ENCODE peak calls at places on chromosomes 16 and 17, in six cellular contexts. One of them, this sample, is unnamed.

GRCh38 chr17:16417896-16418683 is 2.7 kb downstream of the TRPV2 start:
- DNase-seq in aorta: no peak
- DNase-seq in psoas muscle: no peak
- DNase-seq in NCI-H1105: no peak
- DNase-seq in IMR-90: peak
- DNase-seq in left colon: no peak
- DNase-seq in this sample: no peak

GRCh38 chr16:75236232-75236631 is 15.2 kb downstream of the BCAR1 start:
- DNase-seq in left colon: no peak
- DNase-seq in aorta: no peak
- DNase-seq in psoas muscle: no peak
- DNase-seq in NCI-H1105: no peak
- DNase-seq in IMR-90: no peak
- DNase-seq in this sample: no peak

GRCh38 chr16:2753523-2754020 is 1.1 kb downstream of the SRRM2 start:
- DNase-seq in left colon: no peak
- DNase-seq in psoas muscle: no peak
- DNase-seq in NCI-H1105: no peak
- DNase-seq in aorta: no peak
- DNase-seq in IMR-90: no peak
- DNase-seq in this sample: no peak

GRCh38 chr17:39928868-39929651 is 1.5 kb downstream of the LRRC3C start:
- DNase-seq in NCI-H1105: no peak
- DNase-seq in psoas muscle: no peak
- DNase-seq in left colon: no peak
- DNase-seq in aorta: no peak
- DNase-seq in IMR-90: peak
- DNase-seq in this sample: no peak

GRCh38 chr17:28747801-28748750 is 4.3 kb downstream of the TRAF4 start:
- DNase-seq in left colon: no peak
- DNase-seq in IMR-90: no peak
- DNase-seq in NCI-H1105: no peak
- DNase-seq in aorta: peak
- DNase-seq in psoas muscle: no peak
- DNase-seq in this sample: no peak

GRCh38 chr16:6892961-6893360 is 439.7 kb upstream of the RBFOX1 start:
- DNase-seq in psoas muscle: no peak
- DNase-seq in NCI-H1105: no peak
- DNase-seq in aorta: no peak
- DNase-seq in left colon: no peak
- DNase-seq in IMR-90: no peak
- DNase-seq in this sample: no peak

GRCh38 chr17:80034977-80035686 is 540 bp downstream of the TBC1D16 start:
- DNase-seq in psoas muscle: peak
- DNase-seq in left colon: peak
- DNase-seq in aorta: peak
- DNase-seq in IMR-90: peak
- DNase-seq in NCI-H1105: no peak
- DNase-seq in this sample: peak

GRCh38 chr17:35510031-35510430 is 27.4 kb downstream of the SLFN12L start:
- DNase-seq in IMR-90: no peak
- DNase-seq in aorta: no peak
- DNase-seq in left colon: no peak
- DNase-seq in NCI-H1105: no peak
- DNase-seq in psoas muscle: no peak
- DNase-seq in this sample: no peak

GRCh38 chr16:57600048-57600835 is 28.2 kb upstream of the ADGRG1 start:
- DNase-seq in aorta: no peak
- DNase-seq in left colon: peak
- DNase-seq in IMR-90: peak
- DNase-seq in psoas muscle: no peak
- DNase-seq in NCI-H1105: no peak
- DNase-seq in this sample: peak

GRCh38 chr17:37043201-37043600 is 94.4 kb downstream of the AATF start:
- DNase-seq in left colon: no peak
- DNase-seq in IMR-90: peak
- DNase-seq in psoas muscle: no peak
- DNase-seq in NCI-H1105: no peak
- DNase-seq in aorta: no peak
- DNase-seq in this sample: no peak